ENCODE peak calls at places on chromosomes 1 and 21, in five cellular contexts. One of them, this sample, is unnamed.

GRCh38 chr1:58929667-58930325 is 145.9 kb upstream of the JUN start:
- DNase-seq in stromal cell of bone marrow: no peak
- DNase-seq in HTR-8/SVneo: no peak
- DNase-seq in epithelial cell of esophagus: peak
- DNase-seq in endothelial cell of umbilical vein: no peak
- DNase-seq in this sample: no peak

GRCh38 chr1:54358503-54359168 is 47.6 kb downstream of the SSBP3 start:
- DNase-seq in stromal cell of bone marrow: no peak
- DNase-seq in HTR-8/SVneo: no peak
- DNase-seq in epithelial cell of esophagus: no peak
- DNase-seq in endothelial cell of umbilical vein: no peak
- DNase-seq in this sample: no peak

GRCh38 chr1:208209286-208209685 is 34.9 kb downstream of the PLXNA2 start:
- DNase-seq in stromal cell of bone marrow: no peak
- DNase-seq in HTR-8/SVneo: no peak
- DNase-seq in epithelial cell of esophagus: peak
- DNase-seq in endothelial cell of umbilical vein: no peak
- DNase-seq in this sample: no peak

GRCh38 chr1:225602590-225603206 is 50.2 kb downstream of the ENAH start:
- DNase-seq in stromal cell of bone marrow: no peak
- DNase-seq in HTR-8/SVneo: no peak
- DNase-seq in epithelial cell of esophagus: no peak
- DNase-seq in endothelial cell of umbilical vein: peak
- DNase-seq in this sample: no peak

GRCh38 chr21:31142600-31142999 is 104.3 kb upstream of the KRTAP19-8 start:
- DNase-seq in stromal cell of bone marrow: no peak
- DNase-seq in HTR-8/SVneo: peak
- DNase-seq in epithelial cell of esophagus: no peak
- DNase-seq in endothelial cell of umbilical vein: no peak
- DNase-seq in this sample: no peak

GRCh38 chr1:184615301-184615700 is 139.4 kb downstream of the EDEM3 start:
- DNase-seq in stromal cell of bone marrow: no peak
- DNase-seq in HTR-8/SVneo: no peak
- DNase-seq in epithelial cell of esophagus: no peak
- DNase-seq in endothelial cell of umbilical vein: no peak
- DNase-seq in this sample: no peak

GRCh38 chr1:30008372-30008997 is 714.9 kb downstream of the MATN1 start:
- DNase-seq in stromal cell of bone marrow: no peak
- DNase-seq in HTR-8/SVneo: no peak
- DNase-seq in epithelial cell of esophagus: no peak
- DNase-seq in endothelial cell of umbilical vein: no peak
- DNase-seq in this sample: no peak

GRCh38 chr1:114130213-114130612 is 23.5 kb downstream of the SYT6 start:
- DNase-seq in stromal cell of bone marrow: no peak
- DNase-seq in HTR-8/SVneo: no peak
- DNase-seq in epithelial cell of esophagus: no peak
- DNase-seq in endothelial cell of umbilical vein: no peak
- DNase-seq in this sample: no peak

GRCh38 chr1:108051625-108052382 is 86.8 kb upstream of the VAV3 start:
- DNase-seq in stromal cell of bone marrow: no peak
- DNase-seq in HTR-8/SVneo: no peak
- DNase-seq in epithelial cell of esophagus: no peak
- DNase-seq in endothelial cell of umbilical vein: no peak
- DNase-seq in this sample: no peak

GRCh38 chr1:81113688-81114087 is 687.0 kb upstream of the ADGRL2 start:
- DNase-seq in stromal cell of bone marrow: no peak
- DNase-seq in HTR-8/SVneo: no peak
- DNase-seq in epithelial cell of esophagus: peak
- DNase-seq in endothelial cell of umbilical vein: no peak
- DNase-seq in this sample: no peak

GRCh38 chr1:8679929-8680504 is 137.4 kb downstream of the RERE start:
- DNase-seq in stromal cell of bone marrow: no peak
- DNase-seq in HTR-8/SVneo: no peak
- DNase-seq in epithelial cell of esophagus: no peak
- DNase-seq in endothelial cell of umbilical vein: no peak
- DNase-seq in this sample: no peak

GRCh38 chr1:27522860-27523665 is 33.1 kb upstream of the WASF2 start:
- DNase-seq in stromal cell of bone marrow: no peak
- DNase-seq in HTR-8/SVneo: no peak
- DNase-seq in epithelial cell of esophagus: no peak
- DNase-seq in endothelial cell of umbilical vein: peak
- DNase-seq in this sample: no peak

GRCh38 chr21:14457762-14458161 is 74.8 kb upstream of the HSPA13 start:
- DNase-seq in stromal cell of bone marrow: no peak
- DNase-seq in HTR-8/SVneo: no peak
- DNase-seq in epithelial cell of esophagus: no peak
- DNase-seq in endothelial cell of umbilical vein: no peak
- DNase-seq in this sample: no peak

GRCh38 chr1:18907914-18908845 is 5.8 kb upstream of the ALDH4A1 start:
- DNase-seq in stromal cell of bone marrow: no peak
- DNase-seq in HTR-8/SVneo: no peak
- DNase-seq in epithelial cell of esophagus: no peak
- DNase-seq in endothelial cell of umbilical vein: peak
- DNase-seq in this sample: no peak

GRCh38 chr1:155127105-155127671 is 488 bp upstream of the EFNA1 start:
- DNase-seq in stromal cell of bone marrow: peak
- DNase-seq in HTR-8/SVneo: no peak
- DNase-seq in epithelial cell of esophagus: peak
- DNase-seq in endothelial cell of umbilical vein: peak
- DNase-seq in this sample: no peak

GRCh38 chr1:41666991-41667631 is 182.6 kb upstream of the EDN2 start:
- DNase-seq in stromal cell of bone marrow: no peak
- DNase-seq in HTR-8/SVneo: no peak
- DNase-seq in epithelial cell of esophagus: peak
- DNase-seq in endothelial cell of umbilical vein: no peak
- DNase-seq in this sample: no peak

GRCh38 chr1:26278303-26278702 is 1.6 kb upstream of the SH3BGRL3 start:
- DNase-seq in stromal cell of bone marrow: peak
- DNase-seq in HTR-8/SVneo: no peak
- DNase-seq in epithelial cell of esophagus: peak
- DNase-seq in endothelial cell of umbilical vein: no peak
- DNase-seq in this sample: no peak

GRCh38 chr21:45556645-45557601 is 14.7 kb upstream of the SLC19A1 start:
- DNase-seq in stromal cell of bone marrow: no peak
- DNase-seq in HTR-8/SVneo: no peak
- DNase-seq in epithelial cell of esophagus: peak
- DNase-seq in endothelial cell of umbilical vein: no peak
- DNase-seq in this sample: no peak

GRCh38 chr1:168271636-168272035 is 9.0 kb upstream of the TBX19 start:
- DNase-seq in stromal cell of bone marrow: no peak
- DNase-seq in HTR-8/SVneo: no peak
- DNase-seq in epithelial cell of esophagus: peak
- DNase-seq in endothelial cell of umbilical vein: no peak
- DNase-seq in this sample: peak